ENCODE peak calls at places on chromosomes 6 and 20, in ten cellular contexts. One of them, this sample, is unnamed.
A peak's percentile ranks its signal among the peaks of the same experiment; 100 is the strongest.

GRCh38 chr6:73451166-73452106 is 661 bp downstream of the CGAS start:
- DNase-seq in neural progenitor cell: peak; percentile 9
- DNase-seq in SK-N-SH: peak; percentile 71
- DNase-seq in retinal pigment epithelial cell: no peak
- DNase-seq in upper lobe of right lung: peak; percentile 75
- DNase-seq in A549: peak; percentile 29
- DNase-seq in mammary epithelial cell: no peak
- DNase-seq in vagina: no peak
- DNase-seq in choroid plexus epithelial cell: peak; percentile 63
- DNase-seq in transverse colon: peak; percentile 50
- DNase-seq in this sample: no peak

GRCh38 chr20:58131581-58132142 is 96.8 kb downstream of the ANKRD60 start:
- DNase-seq in neural progenitor cell: no peak
- DNase-seq in SK-N-SH: no peak
- DNase-seq in retinal pigment epithelial cell: peak; percentile 62
- DNase-seq in upper lobe of right lung: no peak
- DNase-seq in A549: no peak
- DNase-seq in mammary epithelial cell: peak; percentile 87
- DNase-seq in vagina: peak; percentile 32
- DNase-seq in choroid plexus epithelial cell: peak; percentile 89
- DNase-seq in transverse colon: no peak
- DNase-seq in this sample: peak; percentile 32

GRCh38 chr6:170088349-170088951 is 202.4 kb downstream of the DLL1 start:
- DNase-seq in neural progenitor cell: no peak
- DNase-seq in SK-N-SH: no peak
- DNase-seq in retinal pigment epithelial cell: no peak
- DNase-seq in upper lobe of right lung: peak; percentile 61
- DNase-seq in A549: no peak
- DNase-seq in mammary epithelial cell: no peak
- DNase-seq in vagina: no peak
- DNase-seq in choroid plexus epithelial cell: no peak
- DNase-seq in transverse colon: peak; percentile 22
- DNase-seq in this sample: no peak

GRCh38 chr20:34410331-34410730 is 47.3 kb downstream of the ITCH start:
- DNase-seq in neural progenitor cell: no peak
- DNase-seq in SK-N-SH: no peak
- DNase-seq in retinal pigment epithelial cell: no peak
- DNase-seq in upper lobe of right lung: no peak
- DNase-seq in A549: no peak
- DNase-seq in mammary epithelial cell: no peak
- DNase-seq in vagina: no peak
- DNase-seq in choroid plexus epithelial cell: no peak
- DNase-seq in transverse colon: no peak
- DNase-seq in this sample: peak; percentile 34

GRCh38 chr20:16491277-16491912 is 81.9 kb downstream of the KIF16B start:
- DNase-seq in neural progenitor cell: no peak
- DNase-seq in SK-N-SH: no peak
- DNase-seq in retinal pigment epithelial cell: no peak
- DNase-seq in upper lobe of right lung: no peak
- DNase-seq in A549: no peak
- DNase-seq in mammary epithelial cell: no peak
- DNase-seq in vagina: no peak
- DNase-seq in choroid plexus epithelial cell: no peak
- DNase-seq in transverse colon: peak; percentile 36
- DNase-seq in this sample: peak; percentile 27

GRCh38 chr6:1701668-1702353 is 92.1 kb downstream of the FOXC1 start:
- DNase-seq in neural progenitor cell: peak; percentile 44
- DNase-seq in SK-N-SH: no peak
- DNase-seq in retinal pigment epithelial cell: peak; percentile 69
- DNase-seq in upper lobe of right lung: no peak
- DNase-seq in A549: no peak
- DNase-seq in mammary epithelial cell: no peak
- DNase-seq in vagina: no peak
- DNase-seq in choroid plexus epithelial cell: peak; percentile 66
- DNase-seq in transverse colon: no peak
- DNase-seq in this sample: peak; percentile 93

GRCh38 chr20:36344517-36345132 is 38.5 kb downstream of the DLGAP4 start:
- DNase-seq in neural progenitor cell: peak; percentile 92
- DNase-seq in SK-N-SH: no peak
- DNase-seq in retinal pigment epithelial cell: peak; percentile 9
- DNase-seq in upper lobe of right lung: no peak
- DNase-seq in A549: peak; percentile 42
- DNase-seq in mammary epithelial cell: peak; percentile 41
- DNase-seq in vagina: no peak
- DNase-seq in choroid plexus epithelial cell: peak; percentile 63
- DNase-seq in transverse colon: peak; percentile 14
- DNase-seq in this sample: peak; percentile 1

GRCh38 chr6:3956054-3956453 is 106.9 kb downstream of the FAM50B start:
- DNase-seq in neural progenitor cell: no peak
- DNase-seq in SK-N-SH: no peak
- DNase-seq in retinal pigment epithelial cell: no peak
- DNase-seq in upper lobe of right lung: no peak
- DNase-seq in A549: no peak
- DNase-seq in mammary epithelial cell: peak; percentile 93
- DNase-seq in vagina: no peak
- DNase-seq in choroid plexus epithelial cell: no peak
- DNase-seq in transverse colon: no peak
- DNase-seq in this sample: no peak

GRCh38 chr20:19888269-19888669 is 128.9 kb upstream of the NAA20 start:
- DNase-seq in neural progenitor cell: no peak
- DNase-seq in SK-N-SH: no peak
- DNase-seq in retinal pigment epithelial cell: no peak
- DNase-seq in upper lobe of right lung: no peak
- DNase-seq in A549: no peak
- DNase-seq in mammary epithelial cell: no peak
- DNase-seq in vagina: no peak
- DNase-seq in choroid plexus epithelial cell: no peak
- DNase-seq in transverse colon: peak; percentile 36
- DNase-seq in this sample: no peak

GRCh38 chr6:89787660-89788338 is 31.8 kb downstream of the MDN1 start:
- DNase-seq in neural progenitor cell: no peak
- DNase-seq in SK-N-SH: no peak
- DNase-seq in retinal pigment epithelial cell: no peak
- DNase-seq in upper lobe of right lung: no peak
- DNase-seq in A549: no peak
- DNase-seq in mammary epithelial cell: no peak
- DNase-seq in vagina: no peak
- DNase-seq in choroid plexus epithelial cell: no peak
- DNase-seq in transverse colon: no peak
- DNase-seq in this sample: no peak
- TF ChIP-seq CTCF in neural progenitor cell: no peak
- TF ChIP-seq CTCF in SK-N-SH: no peak
- TF ChIP-seq CTCF in retinal pigment epithelial cell: no peak
- TF ChIP-seq CTCF in upper lobe of right lung: no peak
- TF ChIP-seq CTCF in A549: no peak
- TF ChIP-seq CTCF in mammary epithelial cell: no peak
- TF ChIP-seq CTCF in vagina: no peak
- TF ChIP-seq CTCF in choroid plexus epithelial cell: no peak
- TF ChIP-seq CTCF in transverse colon: no peak
- TF ChIP-seq CTCF in this sample: no peak

GRCh38 chr6:108476381-108476780 is 84.3 kb upstream of the FOXO3 start:
- DNase-seq in neural progenitor cell: no peak
- DNase-seq in SK-N-SH: no peak
- DNase-seq in retinal pigment epithelial cell: no peak
- DNase-seq in upper lobe of right lung: no peak
- DNase-seq in A549: no peak
- DNase-seq in mammary epithelial cell: no peak
- DNase-seq in vagina: no peak
- DNase-seq in choroid plexus epithelial cell: no peak
- DNase-seq in transverse colon: no peak
- DNase-seq in this sample: no peak

GRCh38 chr6:108468346-108468745 is 92.4 kb upstream of the FOXO3 start:
- DNase-seq in neural progenitor cell: no peak
- DNase-seq in SK-N-SH: no peak
- DNase-seq in retinal pigment epithelial cell: no peak
- DNase-seq in upper lobe of right lung: no peak
- DNase-seq in A549: no peak
- DNase-seq in mammary epithelial cell: no peak
- DNase-seq in vagina: no peak
- DNase-seq in choroid plexus epithelial cell: no peak
- DNase-seq in transverse colon: no peak
- DNase-seq in this sample: no peak

GRCh38 chr6:108477034-108477433 is 83.7 kb upstream of the FOXO3 start:
- DNase-seq in neural progenitor cell: peak; percentile 15
- DNase-seq in SK-N-SH: no peak
- DNase-seq in retinal pigment epithelial cell: no peak
- DNase-seq in upper lobe of right lung: no peak
- DNase-seq in A549: no peak
- DNase-seq in mammary epithelial cell: no peak
- DNase-seq in vagina: no peak
- DNase-seq in choroid plexus epithelial cell: no peak
- DNase-seq in transverse colon: no peak
- DNase-seq in this sample: no peak

GRCh38 chr6:108473197-108473596 is 87.5 kb upstream of the FOXO3 start:
- DNase-seq in neural progenitor cell: no peak
- DNase-seq in SK-N-SH: no peak
- DNase-seq in retinal pigment epithelial cell: no peak
- DNase-seq in upper lobe of right lung: no peak
- DNase-seq in A549: no peak
- DNase-seq in mammary epithelial cell: no peak
- DNase-seq in vagina: no peak
- DNase-seq in choroid plexus epithelial cell: no peak
- DNase-seq in transverse colon: no peak
- DNase-seq in this sample: no peak
- H3K4me3 ChIP-seq in neural progenitor cell: no peak overlapping the region
- H3K4me3 ChIP-seq in SK-N-SH: no peak overlapping the region
- H3K4me3 ChIP-seq in retinal pigment epithelial cell: no peak overlapping the region
- H3K4me3 ChIP-seq in upper lobe of right lung: no peak overlapping the region
- H3K4me3 ChIP-seq in A549: no peak overlapping the region
- H3K4me3 ChIP-seq in mammary epithelial cell: no peak overlapping the region
- H3K4me3 ChIP-seq in vagina: no peak overlapping the region
- H3K4me3 ChIP-seq in choroid plexus epithelial cell: no peak overlapping the region
- H3K4me3 ChIP-seq in transverse colon: no peak overlapping the region
- H3K4me3 ChIP-seq in this sample: no peak overlapping the region

GRCh38 chr6:139230421-139230840 is 61.4 kb downstream of the TXLNB start:
- DNase-seq in neural progenitor cell: peak; percentile 63
- DNase-seq in SK-N-SH: no peak
- DNase-seq in retinal pigment epithelial cell: no peak
- DNase-seq in upper lobe of right lung: no peak
- DNase-seq in A549: no peak
- DNase-seq in mammary epithelial cell: no peak
- DNase-seq in vagina: no peak
- DNase-seq in choroid plexus epithelial cell: peak; percentile 70
- DNase-seq in transverse colon: no peak
- DNase-seq in this sample: no peak
- TF ChIP-seq CTCF in neural progenitor cell: peak; percentile 44
- TF ChIP-seq CTCF in SK-N-SH: no peak
- TF ChIP-seq CTCF in retinal pigment epithelial cell: peak; percentile 16
- TF ChIP-seq CTCF in upper lobe of right lung: no peak
- TF ChIP-seq CTCF in A549: no peak
- TF ChIP-seq CTCF in mammary epithelial cell: no peak
- TF ChIP-seq CTCF in vagina: no peak
- TF ChIP-seq CTCF in choroid plexus epithelial cell: peak; percentile 47
- TF ChIP-seq CTCF in transverse colon: no peak
- TF ChIP-seq CTCF in this sample: peak; percentile 29

GRCh38 chr20:52103911-52104545 is 87.6 kb downstream of the ZFP64 start:
- DNase-seq in neural progenitor cell: peak; percentile 49
- DNase-seq in SK-N-SH: no peak
- DNase-seq in retinal pigment epithelial cell: no peak
- DNase-seq in upper lobe of right lung: peak; percentile 48
- DNase-seq in A549: no peak
- DNase-seq in mammary epithelial cell: no peak
- DNase-seq in vagina: no peak
- DNase-seq in choroid plexus epithelial cell: peak; percentile 25
- DNase-seq in transverse colon: no peak
- DNase-seq in this sample: no peak

GRCh38 chr20:52105573-52106422 is 85.8 kb downstream of the ZFP64 start:
- DNase-seq in neural progenitor cell: peak; percentile 88
- DNase-seq in SK-N-SH: no peak
- DNase-seq in retinal pigment epithelial cell: no peak
- DNase-seq in upper lobe of right lung: no peak
- DNase-seq in A549: peak; percentile 35
- DNase-seq in mammary epithelial cell: peak; percentile 57
- DNase-seq in vagina: no peak
- DNase-seq in choroid plexus epithelial cell: peak; percentile 39
- DNase-seq in transverse colon: no peak
- DNase-seq in this sample: no peak

GRCh38 chr20:52104546-52105044 is 87.0 kb downstream of the ZFP64 start:
- DNase-seq in neural progenitor cell: peak; percentile 75
- DNase-seq in SK-N-SH: peak; percentile 46
- DNase-seq in retinal pigment epithelial cell: no peak
- DNase-seq in upper lobe of right lung: no peak
- DNase-seq in A549: no peak
- DNase-seq in mammary epithelial cell: no peak
- DNase-seq in vagina: no peak
- DNase-seq in choroid plexus epithelial cell: peak; percentile 28
- DNase-seq in transverse colon: no peak
- DNase-seq in this sample: no peak

GRCh38 chr20:52103469-52103910 is 88.1 kb downstream of the ZFP64 start:
- DNase-seq in neural progenitor cell: peak; percentile 46
- DNase-seq in SK-N-SH: no peak
- DNase-seq in retinal pigment epithelial cell: no peak
- DNase-seq in upper lobe of right lung: peak; percentile 33
- DNase-seq in A549: no peak
- DNase-seq in mammary epithelial cell: no peak
- DNase-seq in vagina: no peak
- DNase-seq in choroid plexus epithelial cell: peak; percentile 39
- DNase-seq in transverse colon: no peak
- DNase-seq in this sample: no peak

DNA sequence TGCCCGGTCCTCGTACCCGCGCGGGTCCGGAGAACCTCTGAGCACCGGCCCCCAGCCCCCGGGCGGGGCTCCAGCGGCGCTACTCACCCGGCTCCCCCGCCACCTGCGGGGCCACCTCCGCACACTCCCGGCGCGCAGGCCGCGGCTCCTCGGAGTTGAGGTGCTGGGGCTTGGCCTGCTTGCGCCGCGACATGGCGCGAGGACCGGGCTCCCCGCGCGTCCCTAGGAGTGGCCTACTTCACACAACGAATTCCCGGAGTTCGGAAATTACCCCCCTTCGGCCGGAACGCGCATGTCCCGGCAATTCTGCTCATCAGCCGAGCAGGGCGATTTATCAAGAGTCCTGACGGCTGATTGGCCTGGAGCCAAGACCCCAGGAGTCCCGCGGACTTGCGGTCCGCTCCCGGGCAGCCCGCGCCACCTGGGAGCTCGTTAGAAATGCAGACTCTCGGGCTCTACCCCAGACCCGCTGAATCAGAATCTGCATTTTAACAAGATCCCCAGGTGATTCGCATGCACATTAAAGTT is 86.5 kb downstream of the ZFP64 start:
- DNase-seq in neural progenitor cell: peak; percentile 82
- DNase-seq in SK-N-SH: peak; percentile 48
- DNase-seq in retinal pigment epithelial cell: no peak
- DNase-seq in upper lobe of right lung: peak; percentile 63
- DNase-seq in A549: peak; percentile 55
- DNase-seq in mammary epithelial cell: peak; percentile 19
- DNase-seq in vagina: no peak
- DNase-seq in choroid plexus epithelial cell: peak; percentile 49
- DNase-seq in transverse colon: no peak
- DNase-seq in this sample: no peak
- H3K4me3 ChIP-seq in neural progenitor cell: peak overlapping the region; percentile 61
- H3K4me3 ChIP-seq in SK-N-SH: no peak overlapping the region
- H3K4me3 ChIP-seq in retinal pigment epithelial cell: peak overlapping the region; percentile 48
- H3K4me3 ChIP-seq in upper lobe of right lung: peak overlapping the region; percentile 41
- H3K4me3 ChIP-seq in A549: peak overlapping the region; percentile 53
- H3K4me3 ChIP-seq in mammary epithelial cell: peak overlapping the region; percentile 48
- H3K4me3 ChIP-seq in vagina: peak overlapping the region; percentile 31
- H3K4me3 ChIP-seq in choroid plexus epithelial cell: peak overlapping the region; percentile 70
- H3K4me3 ChIP-seq in transverse colon: peak overlapping the region; percentile 47
- H3K4me3 ChIP-seq in this sample: peak overlapping the region; percentile 76

GRCh38 chr6:119006972-119007371 is 71.5 kb downstream of the FAM184A start:
- DNase-seq in neural progenitor cell: no peak
- DNase-seq in SK-N-SH: no peak
- DNase-seq in retinal pigment epithelial cell: no peak
- DNase-seq in upper lobe of right lung: no peak
- DNase-seq in A549: no peak
- DNase-seq in mammary epithelial cell: no peak
- DNase-seq in vagina: no peak
- DNase-seq in choroid plexus epithelial cell: no peak
- DNase-seq in transverse colon: no peak
- DNase-seq in this sample: no peak
- TF ChIP-seq CTCF in neural progenitor cell: no peak
- TF ChIP-seq CTCF in SK-N-SH: no peak
- TF ChIP-seq CTCF in retinal pigment epithelial cell: no peak
- TF ChIP-seq CTCF in upper lobe of right lung: no peak
- TF ChIP-seq CTCF in A549: no peak
- TF ChIP-seq CTCF in mammary epithelial cell: no peak
- TF ChIP-seq CTCF in vagina: no peak
- TF ChIP-seq CTCF in choroid plexus epithelial cell: no peak
- TF ChIP-seq CTCF in transverse colon: no peak
- TF ChIP-seq CTCF in this sample: no peak

This sample was measured in AG09309.